ENCODE peak calls at places on chromosomes 7 and 10, in nine cellular contexts. X is AG10803; G is brain pericyte; N is A549; K is NCI-H2081; M is stimulated activated CD4-positive, alpha-beta T cell treated with anti-CD3 and anti-CD28 coated beads, Interleukin-4, amount 100 ng/mL, for 1 hour; B is GM20000; Z is gastrocnemius medialis; E is activated CD4-positive, CD25-positive, alpha-beta regulatory T cell. H is an unnamed sample.

GRCh38 chr7:75842836-75843446 is 29.3 kb upstream of the CCL24 start:
- DNase-seq in Z (peak), K (no peak), G (peak), E (no peak), N (peak), B (peak), M (peak), X (peak), H (no peak)

GRCh38 chr10:71075066-71075758 is 137.2 kb upstream of the UNC5B start:
- DNase-seq in Z (no peak), N (no peak), X (no peak), K (peak), E (no peak), B (no peak), G (no peak), M (no peak), H (no peak)

GRCh38 chr7:25303380-25304321 is 75.4 kb upstream of the NPVF start:
- DNase-seq in B (no peak), K (no peak), M (no peak), Z (peak), G (no peak), N (no peak), X (peak), E (no peak), H (peak)

GRCh38 chr10:59332581-59332980 is 29.8 kb downstream of the FAM13C start:
- DNase-seq in M (no peak), Z (no peak), N (no peak), B (no peak), G (no peak), E (no peak), X (no peak), K (no peak), H (no peak)

GRCh38 chr7:22662490-22663145 is 64.4 kb upstream of the IL6 start:
- DNase-seq in N (no peak), G (no peak), M (no peak), K (no peak), B (peak), X (no peak), E (no peak), Z (no peak), H (peak)

GRCh38 chr10:34305189-34305588 is 509.9 kb downstream of the PARD3 start:
- DNase-seq in X (no peak), K (no peak), Z (no peak), E (no peak), B (peak), G (no peak), N (no peak), M (no peak), H (peak)

GRCh38 chr10:25191162-25191895 is 16.5 kb downstream of the GPR158 start:
- DNase-seq in X (no peak), N (no peak), B (no peak), K (no peak), G (no peak), Z (no peak), E (no peak), M (no peak), H (no peak)

GRCh38 chr10:14407567-14407966 is 76.8 kb upstream of the FRMD4A start:
- DNase-seq in M (no peak), N (no peak), B (no peak), G (no peak), E (no peak), Z (no peak), K (no peak), X (no peak), H (no peak)

GRCh38 chr10:13567030-13567429 is 19.7 kb upstream of the PRPF18 start:
- DNase-seq in X (peak), N (no peak), Z (no peak), B (no peak), G (no peak), M (no peak), K (no peak), E (no peak), H (no peak)

GRCh38 chr10:100403734-100404133 is 56.7 kb downstream of the SCD start:
- DNase-seq in B (no peak), X (no peak), N (no peak), K (no peak), G (no peak), E (no peak), Z (no peak), M (no peak), H (no peak)

GRCh38 chr7:64559206-64559605 is 3.7 kb downstream of the ZNF680 start:
- DNase-seq in N (no peak), M (no peak), B (no peak), Z (no peak), G (no peak), K (no peak), E (no peak), X (peak), H (peak)

GRCh38 chr7:149670288-149670687 is 103.1 kb downstream of the ZNF467 start:
- DNase-seq in E (no peak), Z (peak), X (peak), N (no peak), K (peak), G (peak), B (no peak), M (no peak), H (peak)

GRCh38 chr7:44308741-44309270 is 16.6 kb downstream of the CAMK2B start:
- DNase-seq in N (no peak), M (no peak), X (no peak), B (no peak), Z (no peak), E (no peak), G (no peak), K (no peak), H (no peak)

GRCh38 chr7:147999962-148000361 is 590.6 kb upstream of the C7orf33 start:
- DNase-seq in G (no peak), E (no peak), B (no peak), Z (no peak), K (no peak), M (no peak), X (no peak), N (no peak), H (no peak)

GRCh38 chr10:86348321-86349210 is 18.0 kb downstream of the GRID1 start:
- DNase-seq in E (no peak), Z (no peak), X (no peak), M (no peak), B (no peak), K (no peak), G (no peak), N (no peak), H (no peak)

GRCh38 chr10:113691381-113691780 is 11.7 kb downstream of the CASP7 start:
- DNase-seq in K (no peak), N (no peak), G (no peak), Z (no peak), X (no peak), E (no peak), M (no peak), B (no peak), H (no peak)

GRCh38 chr10:118734477-118734876 is 20.3 kb downstream of the CACUL1 start:
- DNase-seq in K (no peak), M (no peak), E (no peak), B (no peak), N (no peak), G (no peak), Z (no peak), X (peak), H (no peak)

GRCh38 chr10:122044713-122045112 is 55.8 kb downstream of the TACC2 start:
- DNase-seq in E (no peak), M (no peak), N (no peak), B (no peak), K (no peak), G (no peak), Z (peak), X (peak), H (no peak)

GRCh38 chr7:130435455-130435854 is 5.4 kb downstream of the CEP41 start:
- DNase-seq in M (no peak), E (no peak), B (no peak), X (peak), N (no peak), G (no peak), K (no peak), Z (no peak), H (no peak)

GRCh38 chr10:32239770-32240169 is 107.2 kb downstream of the EPC1 start:
- DNase-seq in N (no peak), X (peak), M (no peak), E (no peak), B (no peak), G (no peak), K (no peak), Z (no peak), H (peak)

GRCh38 chr7:143387156-143387975 is 6.2 kb downstream of the ZYX start:
- DNase-seq in B (no peak), M (no peak), K (no peak), N (no peak), E (no peak), Z (no peak), G (no peak), X (no peak), H (no peak)

GRCh38 chr10:77890097-77890496 is 36.5 kb downstream of the DLG5 start:
- DNase-seq in K (no peak), E (no peak), G (no peak), X (no peak), Z (no peak), B (no peak), N (no peak), M (no peak), H (no peak)

GRCh38 chr10:35795131-35795819 is 153.2 kb upstream of the FZD8 start:
- DNase-seq in X (no peak), M (no peak), B (no peak), Z (no peak), K (peak), N (no peak), E (no peak), G (no peak), H (peak)

GRCh38 chr7:103636153-103636552 is 190.1 kb upstream of the SLC26A5 start:
- DNase-seq in N (no peak), Z (no peak), E (no peak), B (no peak), G (no peak), X (no peak), K (no peak), M (no peak), H (peak)

GRCh38 chr10:93916257-93917063 is 22.7 kb downstream of the SLC35G1 start:
- DNase-seq in K (peak), B (peak), M (no peak), X (peak), Z (no peak), E (no peak), G (no peak), N (peak), H (peak)

GRCh38 chr7:98669417-98670015 is 52.4 kb downstream of the NPTX2 start:
- DNase-seq in B (no peak), Z (no peak), N (no peak), E (no peak), X (no peak), M (no peak), G (no peak), K (no peak), H (no peak)

GRCh38 chr7:107938448-107939250 is 47.7 kb downstream of the DLD start:
- DNase-seq in E (no peak), M (no peak), X (peak), N (no peak), B (no peak), G (no peak), K (no peak), Z (no peak), H (no peak)

GRCh38 chr10:13869295-13869664 is 282.5 kb downstream of the PRPF18 start:
- DNase-seq in K (no peak), X (no peak), M (no peak), N (no peak), B (no peak), Z (no peak), G (no peak), E (no peak), H (no peak)

H was measured in kidney tubule cell.